ENCODE peak calls at places on chromosomes 6 and 20, in five cellular contexts. O is neural crest cell, U is coronary artery, Y is endodermal cell, Q is OCI-LY7. F is an unnamed sample.

GRCh38 chr6:123028263-123028662 is 32.2 kb downstream of the CLVS2 start:
- DNase-seq in O (no peak), U (no peak), Y (no peak), Q (no peak), F (no peak)

GRCh38 chr6:19327246-19327645 is 509.9 kb upstream of the ID4 start:
- DNase-seq in O (no peak), U (no peak), Y (no peak), Q (no peak), F (no peak)

GRCh38 chr20:1900321-1900791 is 5.1 kb downstream of the SIRPA start:
- DNase-seq in O (peak), U (no peak), Y (peak), Q (peak), F (peak)

GRCh38 chr6:148501178-148501590 is 158.5 kb downstream of the SASH1 start:
- DNase-seq in O (no peak), U (peak), Y (no peak), Q (no peak), F (peak)

GRCh38 chr6:31116661-31117385 is 2.2 kb downstream of the PSORS1C1 start:
- DNase-seq in O (no peak), U (no peak), Y (no peak), Q (no peak), F (no peak)

GRCh38 chr20:23406880-23407279 is 14.4 kb downstream of the NAPB start:
- DNase-seq in O (no peak), U (no peak), Y (no peak), Q (no peak), F (no peak)

GRCh38 chr6:109878291-109878690 is 99.8 kb upstream of the GPR6 start:
- DNase-seq in O (no peak), U (no peak), Y (no peak), Q (no peak), F (no peak)

GRCh38 chr6:42963179-42963854 is 2.8 kb downstream of the GNMT start:
- DNase-seq in O (no peak), U (no peak), Y (no peak), Q (no peak), F (no peak)

GRCh38 chr6:136921936-136922679 is at the start of gene SLC35D3:
- DNase-seq in O (peak), U (no peak), Y (peak), Q (no peak), F (no peak)

GRCh38 chr6:15247750-15248450 is 2.0 kb downstream of the JARID2 start:
- DNase-seq in O (peak), U (peak), Y (peak), Q (peak), F (peak)

GRCh38 chr6:35139924-35140524 is 1.1 kb downstream of the TCP11 start:
- DNase-seq in O (peak), U (no peak), Y (peak), Q (peak), F (peak)

GRCh38 chr20:14775778-14776177 is 438.4 kb upstream of the FLRT3 start:
- DNase-seq in O (no peak), U (no peak), Y (no peak), Q (no peak), F (no peak)

GRCh38 chr6:155224031-155224451 is 39.8 kb upstream of the CLDN20 start:
- DNase-seq in O (no peak), U (no peak), Y (no peak), Q (no peak), F (peak)

GRCh38 chr6:158707826-158708225 is 58.0 kb downstream of the SYTL3 start:
- DNase-seq in O (no peak), U (peak), Y (peak), Q (peak), F (no peak)

GRCh38 chr6:5125152-5126006 is 40.2 kb downstream of the PPP1R3G start:
- DNase-seq in O (no peak), U (no peak), Y (peak), Q (no peak), F (peak)

GRCh38 chr20:20593447-20594170 is 118.8 kb downstream of the RALGAPA2 start:
- DNase-seq in O (peak), U (no peak), Y (peak), Q (peak), F (peak)
- TF ChIP-seq CTCF in O (peak), U (no peak), Y (peak), Q (peak), F (peak)

DNA sequence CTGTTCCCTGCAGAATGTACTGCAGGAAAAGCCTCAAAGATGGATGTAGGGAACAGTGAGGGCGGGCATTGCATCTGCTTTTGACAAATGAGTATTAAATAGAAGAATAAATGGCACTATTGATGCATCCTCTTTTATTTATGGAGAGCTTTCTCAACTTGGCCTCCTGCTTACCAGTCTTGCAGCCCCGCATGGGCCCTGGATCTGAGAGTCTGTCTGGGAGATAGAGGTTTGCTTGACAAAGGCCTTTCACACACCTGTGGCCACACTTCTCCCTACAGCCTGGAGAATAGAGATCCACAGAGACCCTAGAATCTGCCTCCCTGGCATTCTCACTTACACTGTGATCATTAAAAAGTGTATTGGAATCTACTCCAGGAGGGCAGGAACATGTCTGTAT is 203.8 kb upstream of the CDH4 start:
- DNase-seq in O (no peak), U (no peak), Y (no peak), Q (no peak), F (no peak)
- TF ChIP-seq CTCF in O (no peak), U (no peak), Y (no peak), Q (no peak), F (no peak)

GRCh38 chr20:54043044-54043967 is 27.1 kb downstream of the BCAS1 start:
- DNase-seq in O (no peak), U (no peak), Y (no peak), Q (no peak), F (no peak)

GRCh38 chr20:54040528-54040927 is 29.9 kb downstream of the BCAS1 start:
- DNase-seq in O (no peak), U (no peak), Y (no peak), Q (no peak), F (no peak)

GRCh38 chr20:54042021-54042420 is 28.4 kb downstream of the BCAS1 start:
- DNase-seq in O (no peak), U (no peak), Y (no peak), Q (no peak), F (no peak)

GRCh38 chr20:54044156-54044555 is 26.2 kb downstream of the BCAS1 start:
- DNase-seq in O (no peak), U (no peak), Y (no peak), Q (no peak), F (peak)

DNA sequence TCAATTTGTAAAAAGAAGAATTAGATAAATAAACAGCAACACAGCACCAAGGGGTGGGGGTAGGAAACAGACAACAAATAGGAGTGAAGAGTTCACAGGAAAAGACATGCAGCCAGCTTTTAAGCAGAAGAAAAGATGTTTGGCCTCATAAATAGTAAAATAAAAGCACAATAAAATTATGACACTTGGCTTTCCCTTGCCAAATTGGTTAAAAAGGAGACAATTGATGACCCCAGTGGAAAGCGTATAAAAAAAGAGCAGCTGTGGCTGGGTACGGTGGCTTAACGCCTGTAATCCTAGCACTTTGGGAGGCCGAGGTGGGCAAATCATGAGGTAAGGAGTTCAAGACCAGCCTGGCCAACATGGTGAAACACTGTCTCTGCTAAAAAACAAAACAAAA is 29.1 kb downstream of the BCAS1 start:
- DNase-seq in O (no peak), U (no peak), Y (no peak), Q (no peak), F (no peak)
- TF ChIP-seq CTCF in O (no peak), U (no peak), Y (no peak), Q (no peak), F (no peak)

DNA sequence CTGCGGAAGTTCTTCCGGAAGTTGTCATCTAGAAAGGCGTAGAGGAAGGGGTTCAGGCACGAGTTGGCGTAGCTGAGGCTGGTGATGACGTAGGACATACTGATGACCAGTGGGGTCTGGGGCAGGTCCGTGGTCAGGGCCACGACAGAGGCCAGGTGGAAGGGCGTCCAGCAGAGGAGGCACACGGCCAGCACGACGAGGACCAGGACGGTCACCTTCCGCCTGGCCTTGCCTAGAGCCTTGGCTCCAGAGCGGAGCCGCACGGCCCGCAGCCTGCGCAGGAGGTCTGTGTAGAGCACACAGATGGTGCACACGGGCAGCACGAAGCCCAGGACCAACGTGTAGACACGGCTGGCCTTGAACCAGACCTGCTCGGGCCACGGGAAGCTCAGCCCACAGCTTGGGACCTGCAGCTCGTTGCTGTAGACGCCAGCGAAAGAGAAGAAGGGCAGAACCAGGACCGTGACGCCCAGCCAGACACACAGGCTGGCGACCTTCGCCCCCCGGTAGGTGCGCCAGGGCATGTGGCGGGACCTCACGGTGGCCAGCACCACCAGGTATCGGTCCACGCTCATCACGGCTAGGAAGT is 1.4 kb downstream of the NPBWR2 start:
- DNase-seq in O (no peak), U (no peak), Y (peak), Q (no peak), F (no peak)
- TF ChIP-seq CTCF in O (no peak), U (no peak), Y (no peak), Q (no peak), F (no peak)

GRCh38 chr20:62353289-62354030 is 13.7 kb downstream of the LAMA5 start:
- DNase-seq in O (no peak), U (no peak), Y (no peak), Q (no peak), F (no peak)

GRCh38 chr20:62354031-62354808 is 12.9 kb downstream of the LAMA5 start:
- DNase-seq in O (no peak), U (no peak), Y (peak), Q (no peak), F (no peak)

GRCh38 chr20:62350629-62351422 is 16.3 kb downstream of the LAMA5 start:
- DNase-seq in O (no peak), U (no peak), Y (no peak), Q (no peak), F (no peak)

GRCh38 chr20:62351469-62352401 is 15.4 kb downstream of the LAMA5 start:
- DNase-seq in O (no peak), U (no peak), Y (no peak), Q (no peak), F (no peak)

DNA sequence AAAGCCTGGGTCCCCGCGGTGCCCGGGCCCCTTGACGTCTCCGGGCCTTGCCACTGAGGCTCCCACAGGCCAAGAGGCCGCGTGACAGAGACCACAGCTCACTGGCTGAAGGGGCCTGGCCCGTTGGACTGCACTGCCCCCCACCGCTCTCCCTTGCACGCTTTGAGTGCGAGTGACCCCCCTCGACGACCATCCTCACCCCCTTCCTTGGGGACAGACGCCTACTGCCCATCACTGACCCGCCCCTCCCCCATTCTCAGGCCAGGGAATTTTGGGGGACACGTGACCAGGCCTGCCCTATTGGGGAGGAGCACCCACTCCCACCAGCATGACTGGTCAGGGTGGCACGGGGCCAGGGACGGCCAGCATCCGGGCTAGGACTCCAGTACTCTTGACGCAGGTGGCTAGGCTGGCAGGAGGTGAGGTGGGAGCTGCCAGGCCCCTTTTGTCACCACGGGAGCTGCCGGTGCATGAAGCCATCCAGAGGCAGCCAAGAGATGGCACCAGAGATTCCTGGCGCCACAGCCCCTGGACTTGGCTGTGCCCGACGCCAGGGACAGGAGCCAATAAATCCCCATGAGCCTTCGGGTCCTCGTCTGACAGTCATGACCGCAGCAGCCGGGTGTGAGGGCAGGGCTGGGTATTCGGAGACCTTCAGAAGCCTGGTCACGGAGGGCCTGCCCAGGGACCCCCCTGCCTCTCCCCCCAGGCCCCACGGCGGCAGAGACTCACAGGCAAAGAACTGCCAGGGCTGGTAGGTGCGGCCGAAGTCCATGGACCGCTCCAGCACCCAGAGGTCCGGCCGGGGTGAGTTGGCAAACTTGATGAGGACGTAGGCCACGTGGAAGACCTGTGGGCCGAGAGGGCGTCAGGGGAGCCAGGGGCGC is 14.5 kb downstream of the LAMA5 start:
- DNase-seq in O (no peak), U (peak), Y (no peak), Q (no peak), F (no peak)
- TF ChIP-seq CTCF in O (no peak), U (no peak), Y (no peak), Q (no peak), F (no peak)

GRCh38 chr6:70686548-70687133 is 19.0 kb downstream of the SMAP1 start:
- DNase-seq in O (no peak), U (no peak), Y (no peak), Q (peak), F (peak)
- TF ChIP-seq CTCF in O (peak), U (peak), Y (peak), Q (peak), F (peak)

DNA sequence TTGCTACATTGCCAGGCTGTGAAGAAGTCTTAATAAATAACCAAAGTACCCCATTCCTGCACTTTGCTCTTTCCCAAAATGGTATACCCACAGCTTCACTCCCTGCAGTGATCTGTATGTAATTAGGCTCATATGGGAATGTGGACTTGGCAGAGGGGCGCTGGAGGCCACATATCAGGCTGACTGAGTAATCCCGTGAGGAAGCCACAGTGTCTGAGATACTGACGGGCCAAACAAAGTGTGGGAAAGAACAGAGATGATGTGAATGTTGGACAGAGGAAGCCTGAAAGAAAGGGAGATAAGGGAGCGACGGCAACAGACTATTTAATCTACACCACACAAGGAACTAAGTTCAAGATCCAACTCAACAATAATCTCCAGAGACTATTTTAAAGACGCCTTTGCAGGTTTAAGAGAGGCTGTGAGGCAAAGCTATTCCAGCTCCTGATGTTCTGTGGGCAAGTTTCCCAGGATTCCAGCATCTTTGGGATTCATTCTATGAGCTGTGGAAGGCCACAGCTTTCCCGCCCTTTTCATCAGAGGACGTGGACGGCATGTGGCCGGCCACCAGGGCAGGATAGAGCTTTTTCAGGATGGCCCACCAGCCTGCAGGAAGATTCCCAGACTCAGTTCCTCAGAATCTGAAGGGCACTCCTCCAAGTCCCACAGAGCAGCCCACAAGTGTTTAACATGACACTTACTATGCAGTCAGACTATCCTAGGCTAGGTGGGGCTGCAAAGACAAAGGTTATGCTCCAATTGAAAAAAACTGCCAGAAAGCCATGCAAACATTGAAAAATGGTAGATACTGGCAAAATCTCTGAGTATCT is 237.5 kb downstream of the ATXN1 start:
- DNase-seq in O (no peak), U (no peak), Y (no peak), Q (no peak), F (peak)
- TF ChIP-seq CTCF in O (no peak), U (no peak), Y (no peak), Q (no peak), F (no peak)

GRCh38 chr6:139134817-139135577 is at the start of gene HECA:
- DNase-seq in O (peak), U (peak), Y (peak), Q (peak), F (peak)

GRCh38 chr6:139135578-139136545 is 982 bp downstream of the HECA start:
- DNase-seq in O (peak), U (no peak), Y (peak), Q (peak), F (no peak)

GRCh38 chr6:139131736-139132285 is 3.1 kb upstream of the HECA start:
- DNase-seq in O (no peak), U (no peak), Y (no peak), Q (peak), F (no peak)

GRCh38 chr6:139133733-139134360 is 1.0 kb upstream of the HECA start:
- DNase-seq in O (no peak), U (no peak), Y (no peak), Q (no peak), F (no peak)

DNA sequence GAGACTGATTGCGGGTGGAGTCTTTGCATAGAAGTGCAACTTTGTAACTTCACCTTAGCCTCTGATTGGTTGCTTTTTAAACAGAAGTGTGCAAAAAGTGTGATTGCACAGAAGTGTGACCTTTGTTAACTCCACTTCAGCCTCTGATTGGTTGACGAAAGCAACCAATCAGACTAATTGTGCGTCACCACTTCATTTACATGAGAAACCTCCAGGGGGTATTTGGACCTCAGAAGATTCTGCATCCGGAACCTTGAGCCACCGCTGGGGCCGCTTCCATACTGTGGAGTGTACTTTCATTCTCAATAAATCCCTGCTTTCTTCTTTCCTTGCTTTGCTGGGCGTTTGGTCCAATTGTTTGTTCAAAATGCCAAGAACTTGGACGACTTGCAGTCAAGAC is 1.6 kb upstream of the HECA start:
- DNase-seq in O (no peak), U (no peak), Y (no peak), Q (no peak), F (no peak)
- TF ChIP-seq CTCF in O (no peak), U (no peak), Y (no peak), Q (no peak), F (peak)